ENCODE peak calls at places on chromosome 22, in ten cellular contexts. One of them, this sample, is unnamed. For H3K4me1 and H3K9me3, the result is how much of the 10 kb centered on the place peaks cover.

GRCh38 chr22:39926175-39927152 is 25.6 kb downstream of the GRAP2 start:
- DNase-seq in heart right ventricle: no peak
- DNase-seq in body of pancreas: peak
- DNase-seq in effector memory CD4-positive, alpha-beta T cell: no peak
- DNase-seq in IMR-90: no peak
- DNase-seq in aorta: no peak
- DNase-seq in lower lobe of right lung: no peak
- DNase-seq in CD4-positive, CD25-positive, alpha-beta regulatory T cell: peak
- DNase-seq in heart left ventricle: no peak
- DNase-seq in thoracic aorta: no peak
- DNase-seq in this sample: no peak

GRCh38 chr22:47300698-47301405 is 538.4 kb downstream of the TBC1D22A start:
- DNase-seq in body of pancreas: no peak
- DNase-seq in IMR-90: no peak
- DNase-seq in heart left ventricle: no peak
- DNase-seq in effector memory CD4-positive, alpha-beta T cell: no peak
- DNase-seq in lower lobe of right lung: no peak
- DNase-seq in heart right ventricle: no peak
- DNase-seq in aorta: peak
- DNase-seq in CD4-positive, CD25-positive, alpha-beta regulatory T cell: no peak
- DNase-seq in thoracic aorta: no peak
- DNase-seq in this sample: no peak

GRCh38 chr22:41000941-41001721 is 50.0 kb downstream of the RBX1 start:
- DNase-seq in heart left ventricle: no peak
- DNase-seq in lower lobe of right lung: no peak
- DNase-seq in IMR-90: no peak
- DNase-seq in effector memory CD4-positive, alpha-beta T cell: no peak
- DNase-seq in CD4-positive, CD25-positive, alpha-beta regulatory T cell: no peak
- DNase-seq in body of pancreas: no peak
- DNase-seq in heart right ventricle: no peak
- DNase-seq in aorta: no peak
- DNase-seq in thoracic aorta: no peak
- DNase-seq in this sample: no peak

GRCh38 chr22:25084405-25085107 is 115.1 kb upstream of the CRYBB3 start:
- DNase-seq in heart right ventricle: no peak
- DNase-seq in aorta: no peak
- DNase-seq in heart left ventricle: no peak
- DNase-seq in lower lobe of right lung: no peak
- DNase-seq in IMR-90: no peak
- DNase-seq in body of pancreas: no peak
- DNase-seq in effector memory CD4-positive, alpha-beta T cell: no peak
- DNase-seq in thoracic aorta: no peak
- DNase-seq in CD4-positive, CD25-positive, alpha-beta regulatory T cell: no peak
- DNase-seq in this sample: no peak

GRCh38 chr22:40036126-40036525 is 41.4 kb downstream of the FAM83F start:
- DNase-seq in heart left ventricle: no peak
- DNase-seq in effector memory CD4-positive, alpha-beta T cell: no peak
- DNase-seq in heart right ventricle: no peak
- DNase-seq in IMR-90: no peak
- DNase-seq in lower lobe of right lung: no peak
- DNase-seq in body of pancreas: no peak
- DNase-seq in aorta: no peak
- DNase-seq in thoracic aorta: no peak
- DNase-seq in CD4-positive, CD25-positive, alpha-beta regulatory T cell: no peak
- DNase-seq in this sample: no peak

GRCh38 chr22:44260216-44261035 is 52.3 kb downstream of the SHISAL1 start:
- DNase-seq in lower lobe of right lung: no peak
- DNase-seq in CD4-positive, CD25-positive, alpha-beta regulatory T cell: no peak
- DNase-seq in heart right ventricle: no peak
- DNase-seq in heart left ventricle: no peak
- DNase-seq in aorta: peak
- DNase-seq in IMR-90: no peak
- DNase-seq in body of pancreas: no peak
- DNase-seq in effector memory CD4-positive, alpha-beta T cell: no peak
- DNase-seq in thoracic aorta: no peak
- DNase-seq in this sample: no peak

GRCh38 chr22:34814260-34814659 is 251.7 kb upstream of the ISX start:
- DNase-seq in effector memory CD4-positive, alpha-beta T cell: no peak
- DNase-seq in heart left ventricle: no peak
- DNase-seq in body of pancreas: no peak
- DNase-seq in CD4-positive, CD25-positive, alpha-beta regulatory T cell: no peak
- DNase-seq in lower lobe of right lung: no peak
- DNase-seq in thoracic aorta: no peak
- DNase-seq in heart right ventricle: no peak
- DNase-seq in aorta: no peak
- DNase-seq in IMR-90: no peak
- DNase-seq in this sample: no peak

GRCh38 chr22:43001271-43002197 is 13.4 kb downstream of the PACSIN2 start:
- DNase-seq in heart left ventricle: no peak
- DNase-seq in effector memory CD4-positive, alpha-beta T cell: no peak
- DNase-seq in thoracic aorta: no peak
- DNase-seq in CD4-positive, CD25-positive, alpha-beta regulatory T cell: peak
- DNase-seq in lower lobe of right lung: peak
- DNase-seq in aorta: peak
- DNase-seq in IMR-90: no peak
- DNase-seq in heart right ventricle: no peak
- DNase-seq in body of pancreas: no peak
- DNase-seq in this sample: no peak

GRCh38 chr22:50305658-50306566 is 1.5 kb downstream of the PLXNB2 start:
- DNase-seq in heart left ventricle: peak
- DNase-seq in CD4-positive, CD25-positive, alpha-beta regulatory T cell: no peak
- DNase-seq in thoracic aorta: peak
- DNase-seq in body of pancreas: peak
- DNase-seq in heart right ventricle: peak
- DNase-seq in IMR-90: peak
- DNase-seq in effector memory CD4-positive, alpha-beta T cell: no peak
- DNase-seq in aorta: peak
- DNase-seq in lower lobe of right lung: peak
- DNase-seq in this sample: no peak

GRCh38 chr22:39717099-39717498 is 146.5 kb downstream of the CACNA1I start:
- DNase-seq in CD4-positive, CD25-positive, alpha-beta regulatory T cell: no peak
- DNase-seq in effector memory CD4-positive, alpha-beta T cell: no peak
- DNase-seq in lower lobe of right lung: peak
- DNase-seq in heart left ventricle: no peak
- DNase-seq in IMR-90: no peak
- DNase-seq in thoracic aorta: no peak
- DNase-seq in aorta: no peak
- DNase-seq in body of pancreas: no peak
- DNase-seq in heart right ventricle: no peak
- DNase-seq in this sample: no peak

GRCh38 chr22:42613869-42614268 is 814 bp downstream of the POLDIP3 start:
- DNase-seq in aorta: no peak
- DNase-seq in heart right ventricle: no peak
- DNase-seq in CD4-positive, CD25-positive, alpha-beta regulatory T cell: no peak
- DNase-seq in effector memory CD4-positive, alpha-beta T cell: no peak
- DNase-seq in lower lobe of right lung: no peak
- DNase-seq in thoracic aorta: no peak
- DNase-seq in IMR-90: no peak
- DNase-seq in body of pancreas: no peak
- DNase-seq in heart left ventricle: no peak
- DNase-seq in this sample: no peak

GRCh38 chr22:17724241-17724640 is 50.0 kb downstream of the BID start:
- DNase-seq in heart right ventricle: no peak
- DNase-seq in aorta: no peak
- DNase-seq in lower lobe of right lung: no peak
- DNase-seq in thoracic aorta: no peak
- DNase-seq in IMR-90: peak
- DNase-seq in effector memory CD4-positive, alpha-beta T cell: no peak
- DNase-seq in heart left ventricle: no peak
- DNase-seq in body of pancreas: no peak
- DNase-seq in CD4-positive, CD25-positive, alpha-beta regulatory T cell: no peak
- DNase-seq in this sample: no peak

GRCh38 chr22:26617251-26618199 is at the start of gene CRYBB1:
- DNase-seq in IMR-90: peak
- DNase-seq in heart left ventricle: peak
- DNase-seq in heart right ventricle: peak
- DNase-seq in effector memory CD4-positive, alpha-beta T cell: no peak
- DNase-seq in CD4-positive, CD25-positive, alpha-beta regulatory T cell: no peak
- DNase-seq in body of pancreas: peak
- DNase-seq in aorta: no peak
- DNase-seq in thoracic aorta: no peak
- DNase-seq in lower lobe of right lung: no peak
- DNase-seq in this sample: no peak

GRCh38 chr22:19429950-19430889 is 1.3 kb downstream of the HIRA start:
- DNase-seq in heart right ventricle: peak
- DNase-seq in aorta: no peak
- DNase-seq in body of pancreas: peak
- DNase-seq in CD4-positive, CD25-positive, alpha-beta regulatory T cell: peak
- DNase-seq in IMR-90: peak
- DNase-seq in effector memory CD4-positive, alpha-beta T cell: peak
- DNase-seq in heart left ventricle: no peak
- DNase-seq in thoracic aorta: no peak
- DNase-seq in lower lobe of right lung: peak
- DNase-seq in this sample: peak

GRCh38 chr22:48037618-48038017 is 1275.2 kb downstream of the TBC1D22A start:
- DNase-seq in effector memory CD4-positive, alpha-beta T cell: no peak
- DNase-seq in heart left ventricle: no peak
- DNase-seq in body of pancreas: no peak
- DNase-seq in thoracic aorta: no peak
- DNase-seq in aorta: no peak
- DNase-seq in CD4-positive, CD25-positive, alpha-beta regulatory T cell: no peak
- DNase-seq in lower lobe of right lung: no peak
- DNase-seq in heart right ventricle: no peak
- DNase-seq in IMR-90: no peak
- DNase-seq in this sample: no peak

GRCh38 chr22:29473001-29473400 is 7.0 kb upstream of the NEFH start:
- DNase-seq in effector memory CD4-positive, alpha-beta T cell: no peak
- DNase-seq in aorta: no peak
- DNase-seq in IMR-90: no peak
- DNase-seq in thoracic aorta: no peak
- DNase-seq in CD4-positive, CD25-positive, alpha-beta regulatory T cell: no peak
- DNase-seq in heart left ventricle: no peak
- DNase-seq in lower lobe of right lung: no peak
- DNase-seq in body of pancreas: no peak
- DNase-seq in heart right ventricle: no peak
- DNase-seq in this sample: no peak

GRCh38 chr22:29464581-29464980 is 15.4 kb upstream of the NEFH start:
- DNase-seq in aorta: no peak
- DNase-seq in body of pancreas: no peak
- DNase-seq in effector memory CD4-positive, alpha-beta T cell: no peak
- DNase-seq in CD4-positive, CD25-positive, alpha-beta regulatory T cell: no peak
- DNase-seq in heart left ventricle: no peak
- DNase-seq in thoracic aorta: no peak
- DNase-seq in IMR-90: no peak
- DNase-seq in heart right ventricle: no peak
- DNase-seq in lower lobe of right lung: no peak
- DNase-seq in this sample: no peak

GRCh38 chr22:29475550-29475949 is 4.5 kb upstream of the NEFH start:
- DNase-seq in heart left ventricle: no peak
- DNase-seq in aorta: no peak
- DNase-seq in lower lobe of right lung: no peak
- DNase-seq in CD4-positive, CD25-positive, alpha-beta regulatory T cell: no peak
- DNase-seq in thoracic aorta: no peak
- DNase-seq in heart right ventricle: no peak
- DNase-seq in effector memory CD4-positive, alpha-beta T cell: no peak
- DNase-seq in IMR-90: no peak
- DNase-seq in body of pancreas: no peak
- DNase-seq in this sample: no peak

GRCh38 chr22:29470159-29470855 is 9.7 kb upstream of the NEFH start:
- DNase-seq in body of pancreas: peak
- DNase-seq in CD4-positive, CD25-positive, alpha-beta regulatory T cell: peak
- DNase-seq in aorta: peak
- DNase-seq in thoracic aorta: no peak
- DNase-seq in lower lobe of right lung: peak
- DNase-seq in heart right ventricle: peak
- DNase-seq in effector memory CD4-positive, alpha-beta T cell: peak
- DNase-seq in IMR-90: peak
- DNase-seq in heart left ventricle: peak
- DNase-seq in this sample: peak

DNA sequence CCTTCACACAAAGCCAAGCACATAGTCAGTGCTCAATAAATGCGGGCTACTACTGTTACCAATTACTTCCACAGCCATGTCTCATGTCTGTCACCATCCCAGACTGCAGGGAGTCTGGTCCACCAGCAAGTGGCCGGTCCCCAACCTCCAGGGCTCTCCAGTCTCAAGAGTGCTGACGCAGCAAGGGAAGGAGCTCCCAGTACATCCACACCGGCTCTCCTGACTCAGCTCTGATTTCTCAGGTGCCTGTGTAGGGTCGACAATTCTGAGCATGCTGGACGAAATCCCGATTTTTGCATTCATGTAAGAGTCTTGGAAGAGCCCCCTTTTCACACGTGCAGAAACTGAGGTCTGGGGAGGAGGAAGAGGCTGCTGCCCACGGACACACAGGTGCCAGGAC is 10.3 kb upstream of the NEFH start:
- DNase-seq in aorta: no peak
- DNase-seq in heart right ventricle: no peak
- DNase-seq in CD4-positive, CD25-positive, alpha-beta regulatory T cell: no peak
- DNase-seq in thoracic aorta: no peak
- DNase-seq in IMR-90: no peak
- DNase-seq in effector memory CD4-positive, alpha-beta T cell: no peak
- DNase-seq in lower lobe of right lung: no peak
- DNase-seq in body of pancreas: no peak
- DNase-seq in heart left ventricle: no peak
- DNase-seq in this sample: no peak
- H3K4me3 ChIP-seq in aorta: no peak
- H3K4me3 ChIP-seq in heart right ventricle: no peak
- H3K4me3 ChIP-seq in CD4-positive, CD25-positive, alpha-beta regulatory T cell: no peak
- H3K4me3 ChIP-seq in thoracic aorta: no peak
- H3K4me3 ChIP-seq in IMR-90: no peak
- H3K4me3 ChIP-seq in effector memory CD4-positive, alpha-beta T cell: peak
- H3K4me3 ChIP-seq in lower lobe of right lung: peak
- H3K4me3 ChIP-seq in body of pancreas: no peak
- H3K4me3 ChIP-seq in heart left ventricle: no peak
- H3K4me3 ChIP-seq in this sample: peak

GRCh38 chr22:20525048-20525447 is 17.6 kb downstream of the MED15 start:
- DNase-seq in lower lobe of right lung: no peak
- DNase-seq in heart left ventricle: no peak
- DNase-seq in body of pancreas: no peak
- DNase-seq in CD4-positive, CD25-positive, alpha-beta regulatory T cell: no peak
- DNase-seq in aorta: no peak
- DNase-seq in effector memory CD4-positive, alpha-beta T cell: no peak
- DNase-seq in IMR-90: no peak
- DNase-seq in heart right ventricle: no peak
- DNase-seq in thoracic aorta: no peak
- DNase-seq in this sample: no peak
- H3K4me1 ChIP-seq in lower lobe of right lung: under half
- H3K4me1 ChIP-seq in heart left ventricle: under half
- H3K4me1 ChIP-seq in body of pancreas: under half
- H3K4me1 ChIP-seq in CD4-positive, CD25-positive, alpha-beta regulatory T cell: under half
- H3K4me1 ChIP-seq in aorta: under half
- H3K4me1 ChIP-seq in effector memory CD4-positive, alpha-beta T cell: under half
- H3K4me1 ChIP-seq in IMR-90: under half
- H3K4me1 ChIP-seq in heart right ventricle: half or more
- H3K4me1 ChIP-seq in thoracic aorta: half or more
- H3K4me1 ChIP-seq in this sample: half or more

GRCh38 chr22:49300241-49300640 is 527.4 kb downstream of the BRD1 start:
- DNase-seq in effector memory CD4-positive, alpha-beta T cell: no peak
- DNase-seq in body of pancreas: no peak
- DNase-seq in aorta: peak
- DNase-seq in thoracic aorta: no peak
- DNase-seq in IMR-90: no peak
- DNase-seq in lower lobe of right lung: no peak
- DNase-seq in heart left ventricle: no peak
- DNase-seq in CD4-positive, CD25-positive, alpha-beta regulatory T cell: no peak
- DNase-seq in heart right ventricle: no peak
- DNase-seq in this sample: no peak
- H3K9me3 ChIP-seq in effector memory CD4-positive, alpha-beta T cell: under half
- H3K9me3 ChIP-seq in body of pancreas: under half
- H3K9me3 ChIP-seq in aorta: under half
- H3K9me3 ChIP-seq in thoracic aorta: under half
- H3K9me3 ChIP-seq in IMR-90: half or more
- H3K9me3 ChIP-seq in lower lobe of right lung: under half
- H3K9me3 ChIP-seq in heart left ventricle: under half
- H3K9me3 ChIP-seq in CD4-positive, CD25-positive, alpha-beta regulatory T cell: under half
- H3K9me3 ChIP-seq in heart right ventricle: under half
- H3K9me3 ChIP-seq in this sample: under half

GRCh38 chr22:23216331-23217170 is 36.2 kb downstream of the BCR start:
- DNase-seq in aorta: peak
- DNase-seq in thoracic aorta: no peak
- DNase-seq in lower lobe of right lung: peak
- DNase-seq in IMR-90: no peak
- DNase-seq in CD4-positive, CD25-positive, alpha-beta regulatory T cell: peak
- DNase-seq in effector memory CD4-positive, alpha-beta T cell: peak
- DNase-seq in heart right ventricle: no peak
- DNase-seq in heart left ventricle: no peak
- DNase-seq in body of pancreas: no peak
- DNase-seq in this sample: peak
- H3K4me3 ChIP-seq in aorta: no peak
- H3K4me3 ChIP-seq in thoracic aorta: peak
- H3K4me3 ChIP-seq in lower lobe of right lung: no peak
- H3K4me3 ChIP-seq in IMR-90: no peak
- H3K4me3 ChIP-seq in CD4-positive, CD25-positive, alpha-beta regulatory T cell: peak
- H3K4me3 ChIP-seq in effector memory CD4-positive, alpha-beta T cell: peak
- H3K4me3 ChIP-seq in heart right ventricle: no peak
- H3K4me3 ChIP-seq in heart left ventricle: no peak
- H3K4me3 ChIP-seq in body of pancreas: no peak
- H3K4me3 ChIP-seq in this sample: peak